ENCODE peak calls at places on chromosome 3, in nine cellular contexts. H is T-cell; P is DMS 273 treated with DMSO at 0.1 percent for 48 hours; I is adrenal gland; T is lower lobe of right lung; O is stimulated activated CD4-positive, alpha-beta T cell treated with anti-CD3 and anti-CD28 coated beads, Interleukin-2, amount 100 ng/mL, for 48 hours; R is ACHN; V is NCI-H1048; M is endodermal cell. Z is an unnamed sample.

GRCh38 chr3:142272200-142272891 is 47.0 kb upstream of the GK5 start:
- DNase-seq in H (no peak), P (no peak), I (no peak), T (no peak), O (no peak), R (no peak), V (no peak), M (no peak), Z (no peak)

GRCh38 chr3:85783331-85783730 is 824.5 kb downstream of the CADM2 start:
- DNase-seq in H (no peak), P (peak), I (no peak), T (no peak), O (no peak), R (no peak), V (no peak), M (no peak), Z (peak)

GRCh38 chr3:112437146-112438022 is 61.9 kb downstream of the BTLA start:
- DNase-seq in H (no peak), P (no peak), I (no peak), T (no peak), O (no peak), R (peak), V (no peak), M (peak), Z (no peak)

GRCh38 chr3:37130448-37130847 is 43.9 kb downstream of the LRRFIP2 start:
- DNase-seq in H (no peak), P (no peak), I (no peak), T (no peak), O (no peak), R (no peak), V (no peak), M (no peak), Z (no peak)

GRCh38 chr3:185824467-185825378 is at the start of gene IGF2BP2:
- DNase-seq in H (peak), P (peak), I (peak), T (peak), O (peak), R (peak), V (peak), M (peak), Z (peak)

GRCh38 chr3:142649996-142650693 is 54.0 kb downstream of the PLS1 start:
- DNase-seq in H (no peak), P (no peak), I (peak), T (no peak), O (no peak), R (no peak), V (no peak), M (no peak), Z (no peak)

GRCh38 chr3:2097641-2098191 is 950 bp upstream of the CNTN4 start:
- DNase-seq in H (no peak), P (no peak), I (no peak), T (no peak), O (no peak), R (no peak), V (no peak), M (no peak), Z (no peak)

GRCh38 chr3:12187448-12188327 is 29.0 kb upstream of the TIMP4 start:
- DNase-seq in H (no peak), P (no peak), I (no peak), T (peak), O (peak), R (peak), V (no peak), M (peak), Z (no peak)

GRCh38 chr3:13836658-13837587 is 42.9 kb downstream of the WNT7A start:
- DNase-seq in H (no peak), P (no peak), I (no peak), T (no peak), O (no peak), R (no peak), V (no peak), M (no peak), Z (no peak)

GRCh38 chr3:134406331-134407246 is 32.3 kb upstream of the AMOTL2 start:
- DNase-seq in H (no peak), P (peak), I (no peak), T (peak), O (no peak), R (no peak), V (no peak), M (peak), Z (peak)

GRCh38 chr3:40079203-40079844 is 230.2 kb upstream of the EIF1B start:
- DNase-seq in H (no peak), P (no peak), I (no peak), T (no peak), O (no peak), R (no peak), V (no peak), M (no peak), Z (no peak)

GRCh38 chr3:16801698-16802097 is 83.1 kb upstream of the PLCL2 start:
- DNase-seq in H (no peak), P (peak), I (no peak), T (no peak), O (no peak), R (no peak), V (no peak), M (no peak), Z (peak)

GRCh38 chr3:158205324-158205723 is 95.4 kb downstream of the RSRC1 start:
- DNase-seq in H (no peak), P (no peak), I (no peak), T (no peak), O (no peak), R (no peak), V (no peak), M (no peak), Z (no peak)

GRCh38 chr3:141229132-141229531 is 2.5 kb upstream of the PXYLP1 start:
- DNase-seq in H (no peak), P (no peak), I (no peak), T (no peak), O (no peak), R (no peak), V (no peak), M (no peak), Z (peak)

GRCh38 chr3:157408499-157409149 is 28.0 kb upstream of the PTX3 start:
- DNase-seq in H (no peak), P (no peak), I (no peak), T (peak), O (no peak), R (no peak), V (no peak), M (no peak), Z (no peak)

Z was measured in NCI-H510A treated with DMSO at 0.1 percent for 48 hours.